ENCODE peak calls at places on chromosomes 11 and 22, in four cellular contexts. F is A549, P is K562, V is HepG2. H is an unnamed sample.

GRCh38 chr11:3124821-3125220 is 40.3 kb downstream of the OSBPL5 start:
- DNase-seq in F (no peak), P (no peak), V (no peak), H (no peak)

GRCh38 chr11:120649316-120649715 is 137.8 kb downstream of the GRIK4 start:
- DNase-seq in P (no peak), F (no peak), V (no peak), H (no peak)

GRCh38 chr22:33385611-33386010 is 327.4 kb upstream of the SYN3 start:
- DNase-seq in F (no peak), P (no peak), V (no peak), H (no peak)

GRCh38 chr11:2447253-2447950 is 2.6 kb downstream of the KCNQ1 start:
- DNase-seq in P (no peak), V (no peak), F (no peak), H (no peak)

GRCh38 chr22:20117656-20118571 is 888 bp upstream of the TRMT2A start:
- DNase-seq in V (no peak), P (peak), F (no peak), H (no peak)

GRCh38 chr11:74948546-74948897 is 369 bp downstream of the XRRA1 start:
- DNase-seq in P (peak), F (no peak), V (peak), H (no peak)

GRCh38 chr11:47560431-47560830 is 5.0 kb upstream of the PTPMT1 start:
- DNase-seq in V (no peak), P (no peak), F (no peak), H (no peak)

GRCh38 chr11:134531331-134532135 is 119.5 kb upstream of the B3GAT1 start:
- DNase-seq in F (no peak), V (no peak), P (no peak), H (peak)

GRCh38 chr11:62574363-62575057 is 819 bp upstream of the EEF1G start:
- DNase-seq in V (no peak), F (no peak), P (peak), H (no peak)

GRCh38 chr22:36329217-36330078 is 58.3 kb downstream of the MYH9 start:
- DNase-seq in P (peak), F (peak), V (peak), H (peak)

GRCh38 chr11:129209891-129210830 is 18.0 kb upstream of the ARHGAP32 start:
- DNase-seq in V (no peak), F (no peak), P (no peak), H (no peak)

GRCh38 chr22:17569971-17570511 is 6.7 kb downstream of the SLC25A18 start:
- DNase-seq in P (no peak), F (no peak), V (no peak), H (no peak)

GRCh38 chr11:123413636-123414035 is 16.4 kb upstream of the GRAMD1B start:
- DNase-seq in F (no peak), V (peak), P (no peak), H (no peak)

GRCh38 chr11:117970400-117971024 is 15.7 kb upstream of the IL10RA start:
- DNase-seq in V (no peak), P (no peak), F (no peak), H (no peak)

GRCh38 chr22:47691152-47691895 is 928.9 kb downstream of the TBC1D22A start:
- DNase-seq in F (no peak), V (no peak), P (no peak), H (no peak)

GRCh38 chr11:111081021-111081511 is 164.5 kb upstream of the POU2AF2 start:
- DNase-seq in F (no peak), P (no peak), V (no peak), H (no peak)

GRCh38 chr22:46854125-46854870 is 91.8 kb downstream of the TBC1D22A start:
- DNase-seq in P (peak), F (no peak), V (no peak), H (no peak)

GRCh38 chr11:9688716-9689511 is 25.0 kb downstream of the SWAP70 start:
- DNase-seq in P (no peak), V (no peak), F (no peak), H (no peak)

GRCh38 chr22:19903513-19903912 is 38.1 kb upstream of the COMT start:
- DNase-seq in P (no peak), F (no peak), V (no peak), H (peak)

DNA sequence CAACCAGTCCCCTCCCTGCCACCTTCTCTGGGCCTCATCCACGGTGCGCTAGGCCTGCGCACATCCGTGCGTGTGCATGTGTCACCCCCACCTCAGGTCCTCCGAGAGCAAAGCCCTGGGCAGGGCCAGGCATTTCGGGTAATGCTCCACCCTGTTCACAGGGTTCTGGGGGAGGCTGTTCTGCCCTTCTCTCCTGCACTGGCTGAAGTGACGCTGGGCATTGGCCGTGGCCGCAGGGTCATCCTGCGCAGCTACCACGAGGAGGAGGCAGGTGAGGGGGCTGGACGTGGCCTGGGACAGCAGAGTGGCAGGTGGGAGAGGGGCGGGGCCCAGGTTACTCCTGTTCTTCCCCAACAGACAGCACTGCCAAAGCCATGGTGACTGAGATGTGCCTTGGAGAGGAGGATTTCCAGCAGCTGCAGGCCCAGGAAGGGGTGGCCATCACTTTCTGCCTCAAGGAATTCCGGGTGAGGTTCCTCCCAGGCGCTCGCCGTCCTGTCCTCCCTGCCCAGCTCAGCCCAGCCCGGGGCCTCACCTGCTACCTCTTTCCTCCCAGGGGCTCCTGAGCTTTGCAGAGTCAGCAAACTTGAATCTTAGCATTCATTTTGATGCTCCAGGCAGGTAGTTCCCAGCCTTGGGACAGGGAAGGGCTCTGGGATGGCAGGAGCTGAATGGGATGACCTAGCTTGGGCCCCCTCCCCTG is 3.9 kb downstream of the RAD9A start:
- DNase-seq in F (no peak), P (no peak), V (no peak), H (no peak)
- TF ChIP-seq RNF2 in F (no peak), P (no peak), V (no peak), H (no peak)

GRCh38 chr11:121722431-121723256 is 269.9 kb upstream of the SORL1-AS1 start:
- DNase-seq in V (peak), P (no peak), F (no peak), H (peak)
- TF ChIP-seq RNF2 in V (peak), P (no peak), F (no peak), H (no peak)

GRCh38 chr11:419248-420005 is 4.6 kb upstream of the SIGIRR start:
- DNase-seq in V (no peak), F (no peak), P (no peak), H (no peak)

GRCh38 chr11:420054-420910 is 5.5 kb upstream of the SIGIRR start:
- DNase-seq in P (no peak), V (no peak), F (no peak), H (no peak)

GRCh38 chr11:418343-419247 is 3.8 kb upstream of the SIGIRR start:
- DNase-seq in F (no peak), P (no peak), V (no peak), H (peak)

GRCh38 chr11:422249-422656 is 7.5 kb upstream of the SIGIRR start:
- DNase-seq in F (no peak), P (peak), V (no peak), H (no peak)

DNA sequence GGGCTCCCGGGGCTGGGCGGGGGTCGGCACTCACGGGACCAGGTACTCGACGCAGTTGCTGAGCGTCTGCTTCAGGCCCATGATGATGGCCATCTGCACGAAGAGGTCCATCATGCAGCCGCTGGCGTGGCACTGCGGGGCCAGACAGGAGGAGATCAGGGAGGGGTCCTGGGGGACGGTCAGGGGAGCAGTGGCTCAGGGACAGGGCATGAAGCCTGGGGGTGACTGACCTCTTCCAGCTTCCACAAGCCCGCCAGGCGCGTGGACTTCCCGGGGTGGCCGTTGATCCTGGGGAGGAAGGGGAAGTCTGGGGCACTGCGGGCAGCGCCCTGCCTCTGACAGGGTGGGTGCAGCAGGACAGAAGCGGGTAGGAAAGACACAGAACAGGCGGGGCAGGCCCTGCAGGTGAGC is 6.1 kb upstream of the SIGIRR start:
- DNase-seq in F (no peak), P (no peak), V (no peak), H (peak)
- TF ChIP-seq RNF2 in F (no peak), P (no peak), V (no peak), H (no peak)

GRCh38 chr11:16612801-16613400 is 125.5 kb upstream of the C11orf58 start:
- DNase-seq in F (no peak), V (no peak), P (no peak), H (no peak)
- TF ChIP-seq RNF2 in F (peak), V (no peak), P (no peak), H (peak)

GRCh38 chr11:73792584-73792983 is 4.9 kb downstream of the MRPL48 start:
- DNase-seq in P (no peak), F (no peak), V (no peak), H (no peak)

GRCh38 chr11:73795925-73796632 is 8.4 kb downstream of the MRPL48 start:
- DNase-seq in V (no peak), F (no peak), P (no peak), H (peak)

GRCh38 chr11:73801136-73801535 is 13.5 kb downstream of the MRPL48 start:
- DNase-seq in V (no peak), P (no peak), F (no peak), H (no peak)

GRCh38 chr11:73800407-73800806 is 12.7 kb downstream of the MRPL48 start:
- DNase-seq in V (no peak), F (no peak), P (no peak), H (no peak)

GRCh38 chr11:73797457-73797856 is 9.8 kb downstream of the MRPL48 start:
- DNase-seq in V (no peak), P (no peak), F (no peak), H (no peak)
- TF ChIP-seq RNF2 in V (no peak), P (no peak), F (no peak), H (no peak)

GRCh38 chr11:87252869-87253268 is 215.1 kb downstream of the TMEM135 start:
- DNase-seq in P (no peak), F (no peak), V (no peak), H (no peak)
- TF ChIP-seq RNF2 in P (no peak), F (no peak), V (no peak), H (no peak)